ENCODE peak calls at places on chromosome 4, in four cellular contexts. F is pons, S is nephron progenitor cell, H is SK-N-SH. Y is an unnamed sample.

GRCh38 chr4:3342182-3342854 is 49.5 kb downstream of the RGS12 start:
- DNase-seq in F (peak; percentile 15), S (no peak), H (no peak), Y (no peak)

GRCh38 chr4:155339999-155340398 is 36.8 kb downstream of the MAP9 start:
- DNase-seq in F (no peak), S (no peak), H (no peak), Y (no peak)

GRCh38 chr4:6367313-6367945 is 97.8 kb downstream of the WFS1 start:
- DNase-seq in F (no peak), S (no peak), H (no peak), Y (no peak)

GRCh38 chr4:184693056-184693455 is 40.8 kb downstream of the CENPU start:
- DNase-seq in F (no peak), S (no peak), H (no peak), Y (no peak)

GRCh38 chr4:138192113-138192512 is 50.0 kb downstream of the SLC7A11 start:
- DNase-seq in F (no peak), S (no peak), H (no peak), Y (no peak)

GRCh38 chr4:156931267-156931666 is 40.3 kb downstream of the PDGFC start:
- DNase-seq in F (no peak), S (no peak), H (no peak), Y (peak; percentile 23)

GRCh38 chr4:112633477-112634235 is 3.1 kb downstream of the ZGRF1 start:
- DNase-seq in F (peak; percentile 58), S (no peak), H (peak; percentile 40), Y (no peak)

GRCh38 chr4:41377196-41377595 is 120.5 kb downstream of the UCHL1 start:
- DNase-seq in F (no peak), S (no peak), H (no peak), Y (no peak)

GRCh38 chr4:78121338-78121904 is 64.3 kb downstream of the FRAS1 start:
- DNase-seq in F (no peak), S (no peak), H (no peak), Y (no peak)

GRCh38 chr4:141352775-141353544 is 132.3 kb downstream of the ZNF330 start:
- DNase-seq in F (peak; percentile 45), S (no peak), H (no peak), Y (no peak)

GRCh38 chr4:55729306-55730142 is 90.1 kb upstream of the EXOC1L start:
- DNase-seq in F (no peak), S (no peak), H (no peak), Y (no peak)

GRCh38 chr4:88341227-88342192 is 37.1 kb upstream of the HERC6 start:
- DNase-seq in F (peak; percentile 29), S (no peak), H (no peak), Y (no peak)

GRCh38 chr4:102344520-102344954 is 745 bp downstream of the SLC39A8 start:
- DNase-seq in F (peak; percentile 22), S (peak; percentile 77), H (peak; percentile 84), Y (peak; percentile 72)

GRCh38 chr4:89906787-89907521 is 12.3 kb downstream of the MMRN1 start:
- DNase-seq in F (no peak), S (no peak), H (no peak), Y (no peak)

GRCh38 chr4:36208884-36209473 is 35.3 kb downstream of the ARAP2 start:
- DNase-seq in F (peak; percentile 54), S (no peak), H (no peak), Y (no peak)

GRCh38 chr4:94208918-94209317 is 1.3 kb downstream of the SMARCAD1 start:
- DNase-seq in F (no peak), S (no peak), H (no peak), Y (no peak)

GRCh38 chr4:6201580-6202091 is 1.3 kb upstream of the JAKMIP1 start:
- DNase-seq in F (no peak), S (no peak), H (no peak), Y (no peak)

GRCh38 chr4:82268050-82268825 is 105.6 kb downstream of the HNRNPD start:
- DNase-seq in F (peak; percentile 91), S (peak; percentile 55), H (peak; percentile 57), Y (peak; percentile 59)

GRCh38 chr4:106268731-106269272 is 47.2 kb downstream of the TBCK start:
- DNase-seq in F (no peak), S (no peak), H (no peak), Y (no peak)

GRCh38 chr4:39464886-39465501 is 6.1 kb downstream of the LIAS start:
- DNase-seq in F (peak; percentile 36), S (no peak), H (peak; percentile 81), Y (no peak)

GRCh38 chr4:41963105-41963504 is 18.5 kb upstream of the DCAF4L1 start:
- DNase-seq in F (peak; percentile 19), S (no peak), H (peak; percentile 17), Y (no peak)

GRCh38 chr4:37241646-37242045 is 2.9 kb upstream of the NWD2 start:
- DNase-seq in F (no peak), S (no peak), H (no peak), Y (no peak)

GRCh38 chr4:80610845-80611244 is 275.3 kb downstream of the CFAP299 start:
- DNase-seq in F (no peak), S (peak; percentile 15), H (no peak), Y (no peak)

GRCh38 chr4:78609580-78609979 is 58.0 kb downstream of the ANXA3 start:
- DNase-seq in F (no peak), S (no peak), H (no peak), Y (no peak)

GRCh38 chr4:15291133-15291532 is 136.7 kb upstream of the C1QTNF7 start:
- DNase-seq in F (no peak), S (no peak), H (no peak), Y (no peak)

GRCh38 chr4:74548561-74548960 is 103.6 kb downstream of the AREG start:
- DNase-seq in F (no peak), S (no peak), H (no peak), Y (no peak)

GRCh38 chr4:89301902-89302301 is 5.7 kb downstream of the GPRIN3 start:
- DNase-seq in F (no peak), S (no peak), H (no peak), Y (no peak)

GRCh38 chr4:184808719-184809062 is 17.1 kb downstream of the ACSL1 start:
- DNase-seq in F (no peak), S (no peak), H (no peak), Y (no peak)

GRCh38 chr4:10096201-10096975 is 20.2 kb downstream of the WDR1 start:
- DNase-seq in F (peak; percentile 77), S (no peak), H (no peak), Y (peak; percentile 69)

GRCh38 chr4:82217986-82218715 is 155.6 kb downstream of the HNRNPD start:
- DNase-seq in F (peak; percentile 12), S (no peak), H (no peak), Y (no peak)